ENCODE peak calls at places on chromosome 6, in four cellular contexts. C is activated CD4-positive, CD25-positive, alpha-beta regulatory T cell; L is activated gamma-delta T cell treated with anti-CD3 and anti-CD28 coated beads, Interleukin-2, amount 50 U/mL, for 16 hours; D is smooth muscle cell of the brain vasculature. K is an unnamed sample.
A peak's percentile ranks its signal among the peaks of the same experiment; 100 is the strongest.

GRCh38 chr6:168309183-168309582 is 10.4 kb downstream of the DACT2 start:
- DNase-seq in C (no peak), L (no peak), D (no peak), K (no peak)

GRCh38 chr6:137729866-137730629 is 137.0 kb upstream of the TNFAIP3 start:
- DNase-seq in C (no peak), L (no peak), D (no peak), K (no peak)

GRCh38 chr6:1285589-1286340 is 26.1 kb upstream of the FOXQ1 start:
- DNase-seq in C (no peak), L (no peak), D (peak; percentile 35), K (no peak)

GRCh38 chr6:79466222-79466834 is 70.9 kb downstream of the LCA5 start:
- DNase-seq in C (no peak), L (no peak), D (no peak), K (no peak)

GRCh38 chr6:140101367-140101766 is 726.9 kb upstream of the CITED2 start:
- DNase-seq in C (no peak), L (no peak), D (no peak), K (no peak)

GRCh38 chr6:11580686-11581085 is 43.1 kb downstream of the TMEM170B start:
- DNase-seq in C (no peak), L (no peak), D (no peak), K (no peak)

GRCh38 chr6:109237082-109237985 is 142.0 kb downstream of the CEP57L1 start:
- DNase-seq in C (no peak), L (no peak), D (no peak), K (no peak)

GRCh38 chr6:51513891-51514290 is 573.5 kb downstream of the PKHD1 start:
- DNase-seq in C (no peak), L (no peak), D (no peak), K (no peak)

GRCh38 chr6:160198577-160199211 is 59.9 kb downstream of the SLC22A2 start:
- DNase-seq in C (no peak), L (no peak), D (no peak), K (no peak)

GRCh38 chr6:37276916-37277509 is 19.1 kb upstream of the TMEM217 start:
- DNase-seq in C (no peak), L (no peak), D (no peak), K (no peak)

GRCh38 chr6:158211273-158212055 is 43.3 kb downstream of the GTF2H5 start:
- DNase-seq in C (no peak), L (no peak), D (no peak), K (no peak)

K was measured in omental fat pad.